ENCODE peak calls at places on chromosomes 11 and 22, in five cellular contexts. N is A549, V is GM23338, R is PC-3, Y is fibroblast of mammary gland. T is an unnamed sample.

GRCh38 chr11:95089620-95090542 is at the start of gene ENDOD1:
- DNase-seq in N (peak; percentile 75), Y (peak; percentile 73), R (peak; percentile 90), V (peak; percentile 90), T (peak; percentile 89)

GRCh38 chr22:35482311-35482710 is 58.3 kb upstream of the RASD2 start:
- DNase-seq in N (no peak), V (no peak), Y (no peak), R (no peak), T (no peak)

GRCh38 chr11:118661425-118662301 is 17.8 kb downstream of the TREH start:
- DNase-seq in N (no peak), V (no peak), Y (no peak), R (no peak), T (no peak)

GRCh38 chr11:122162095-122162494 is 46.1 kb upstream of the BLID start:
- DNase-seq in V (no peak), Y (peak; percentile 93), R (no peak), N (no peak), T (no peak)

GRCh38 chr22:44994399-44995281 is 15.2 kb downstream of the PHF21B start:
- DNase-seq in Y (no peak), R (no peak), V (no peak), N (no peak), T (no peak)

GRCh38 chr11:17350455-17351170 is 987 bp upstream of the NCR3LG1 start:
- DNase-seq in Y (peak; percentile 28), N (no peak), V (no peak), R (no peak), T (no peak)

GRCh38 chr11:116837231-116838091 is at the start of gene APOA1:
- DNase-seq in N (no peak), Y (no peak), V (peak; percentile 25), R (no peak), T (no peak)

GRCh38 chr22:50051930-50052329 is 6.2 kb downstream of the TTLL8 start:
- DNase-seq in V (no peak), N (no peak), R (no peak), Y (no peak), T (no peak)

GRCh38 chr11:18347471-18348125 is 25.2 kb downstream of the GTF2H1 start:
- DNase-seq in N (no peak), V (no peak), Y (peak; percentile 81), R (peak; percentile 47), T (no peak)

GRCh38 chr11:66343176-66343575 is 1.7 kb downstream of the BRMS1 start:
- DNase-seq in V (no peak), Y (no peak), R (no peak), N (no peak), T (no peak)

GRCh38 chr22:47599753-47600152 is 837.3 kb downstream of the TBC1D22A start:
- DNase-seq in V (no peak), Y (no peak), N (no peak), R (no peak), T (no peak)

GRCh38 chr11:84901986-84902385 is 725.2 kb downstream of the DLG2 start:
- DNase-seq in R (no peak), N (no peak), V (no peak), Y (peak; percentile 91), T (no peak)

GRCh38 chr22:43796567-43796966 is 15.5 kb downstream of the EFCAB6 start:
- DNase-seq in R (peak; percentile 41), Y (peak; percentile 58), V (peak; percentile 69), N (peak; percentile 36), T (no peak)

GRCh38 chr11:13189561-13190435 is 87.8 kb upstream of the BMAL1 start:
- DNase-seq in N (no peak), Y (peak; percentile 57), V (no peak), R (no peak), T (no peak)

GRCh38 chr11:13184295-13184794 is 93.2 kb upstream of the BMAL1 start:
- DNase-seq in N (no peak), R (no peak), V (no peak), Y (no peak), T (no peak)

GRCh38 chr11:13188179-13188578 is 89.4 kb upstream of the BMAL1 start:
- DNase-seq in R (no peak), V (no peak), N (no peak), Y (no peak), T (no peak)

GRCh38 chr11:13183094-13183825 is 94.3 kb upstream of the BMAL1 start:
- DNase-seq in N (peak; percentile 53), Y (peak; percentile 59), R (peak; percentile 66), V (peak; percentile 43), T (peak; percentile 28)

DNA sequence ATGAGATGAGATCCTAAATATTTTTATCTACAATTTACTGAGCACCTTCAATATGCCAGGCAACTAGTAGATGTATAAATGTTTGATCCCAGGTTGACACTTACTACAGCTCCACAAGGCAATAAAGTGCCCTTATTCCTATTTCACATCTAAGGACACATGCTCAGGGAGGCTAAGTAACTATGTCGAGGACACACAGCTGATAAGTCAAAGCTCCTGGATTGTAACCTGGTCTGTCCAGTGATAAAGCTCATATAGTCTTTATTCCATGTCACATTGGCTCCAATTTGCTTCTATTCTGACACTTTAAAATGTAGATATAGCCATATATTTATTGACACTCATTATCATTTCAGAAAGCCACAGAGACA is 93.8 kb upstream of the BMAL1 start:
- DNase-seq in N (no peak), V (no peak), Y (no peak), R (no peak), T (no peak)
- TF ChIP-seq CTCF in N (no peak), V (no peak), Y (no peak), R (no peak), T (no peak)

GRCh38 chr22:30432520-30432919 is 7.0 kb downstream of the MTFP1 start:
- DNase-seq in V (no peak), N (no peak), Y (no peak), R (no peak), T (no peak)

GRCh38 chr22:30432096-30432495 is 6.5 kb downstream of the MTFP1 start:
- DNase-seq in R (no peak), Y (no peak), V (no peak), N (no peak), T (no peak)

GRCh38 chr22:30429887-30430286 is 4.3 kb downstream of the MTFP1 start:
- DNase-seq in R (no peak), Y (no peak), V (peak; percentile 53), N (no peak), T (no peak)

GRCh38 chr22:30433227-30433626 is 7.7 kb downstream of the MTFP1 start:
- DNase-seq in Y (no peak), R (no peak), N (no peak), V (no peak), T (no peak)

DNA sequence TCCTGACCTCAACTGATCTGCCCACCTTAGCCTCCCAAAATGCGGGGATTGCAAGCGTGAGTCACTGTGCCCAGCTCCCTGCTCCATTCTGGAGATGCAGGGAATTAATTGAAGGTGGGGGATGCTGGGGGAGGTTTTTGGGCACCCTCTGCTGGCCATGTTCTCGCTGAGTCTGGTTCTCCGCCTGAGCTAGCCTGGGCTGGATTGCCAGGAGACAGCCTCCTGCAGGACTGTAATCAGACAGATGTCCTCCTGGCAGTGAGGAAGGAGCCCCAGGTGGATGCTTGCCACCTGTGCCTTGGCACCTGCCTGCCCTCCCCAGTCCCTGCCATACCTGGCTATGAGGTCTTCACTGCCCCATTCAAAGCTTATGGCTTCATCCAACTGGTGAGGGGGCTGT is 5.4 kb downstream of the MTFP1 start:
- DNase-seq in N (peak; percentile 27), Y (no peak), V (peak; percentile 41), R (no peak), T (no peak)
- TF ChIP-seq CTCF in N (no peak), Y (no peak), V (peak; percentile 21), R (no peak), T (no peak)

GRCh38 chr11:26551186-26551801 is 20.8 kb downstream of the MUC15 start:
- DNase-seq in R (peak; percentile 12), Y (peak; percentile 63), V (no peak), N (no peak), T (no peak)
- TF ChIP-seq CTCF in R (peak; percentile 59), Y (peak; percentile 63), V (peak; percentile 61), N (peak; percentile 39), T (no peak)

DNA sequence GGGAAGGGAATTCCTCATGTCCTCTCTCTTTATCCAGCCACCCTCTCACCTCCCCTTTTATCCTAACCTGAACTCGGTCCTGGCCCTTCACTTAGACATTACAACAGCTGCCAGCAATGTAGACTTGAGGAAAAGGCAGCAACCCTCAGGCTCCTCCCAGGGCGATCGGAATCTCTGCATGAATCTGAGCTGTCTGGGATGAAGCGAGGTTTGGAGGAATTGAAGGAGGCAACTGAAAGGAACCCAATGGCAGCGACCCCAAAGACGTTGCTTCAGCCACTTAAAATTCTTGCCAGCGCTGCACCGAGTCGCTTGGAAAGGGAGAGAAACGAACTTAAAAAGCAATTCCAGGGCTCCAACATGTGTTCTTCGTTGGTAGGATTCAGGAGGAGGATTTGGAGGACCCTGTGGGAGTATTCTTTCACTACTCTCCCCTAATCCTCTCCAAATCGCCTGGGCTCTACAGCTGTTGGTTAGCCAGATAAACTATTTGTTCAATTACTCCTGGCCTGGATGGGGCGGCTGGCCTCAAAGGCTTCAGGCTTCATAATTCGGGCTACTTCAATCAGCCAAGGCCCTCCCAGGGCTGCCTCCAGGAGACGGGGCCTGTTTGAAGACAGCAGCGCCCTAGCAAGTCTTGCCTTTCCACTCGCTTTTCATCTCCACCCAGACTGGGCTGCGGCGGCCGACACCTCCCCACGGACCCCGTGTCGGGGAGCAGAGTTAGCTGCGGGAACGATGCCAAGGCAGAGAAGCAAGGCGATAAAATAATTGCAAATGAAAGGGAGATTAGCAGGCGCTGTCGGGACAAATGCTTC is 72.4 kb upstream of the TMEM45B start:
- DNase-seq in Y (no peak), N (no peak), V (no peak), R (no peak), T (no peak)
- TF ChIP-seq CTCF in Y (no peak), N (no peak), V (no peak), R (no peak), T (no peak)

GRCh38 chr11:11230802-11231562 is 122.1 kb downstream of the CSNK2A3 start:
- DNase-seq in V (peak; percentile 82), N (peak; percentile 18), R (peak; percentile 40), Y (no peak), T (peak; percentile 40)
- TF ChIP-seq CTCF in V (peak; percentile 85), N (no peak), R (peak; percentile 60), Y (peak; percentile 43), T (peak; percentile 23)

DNA sequence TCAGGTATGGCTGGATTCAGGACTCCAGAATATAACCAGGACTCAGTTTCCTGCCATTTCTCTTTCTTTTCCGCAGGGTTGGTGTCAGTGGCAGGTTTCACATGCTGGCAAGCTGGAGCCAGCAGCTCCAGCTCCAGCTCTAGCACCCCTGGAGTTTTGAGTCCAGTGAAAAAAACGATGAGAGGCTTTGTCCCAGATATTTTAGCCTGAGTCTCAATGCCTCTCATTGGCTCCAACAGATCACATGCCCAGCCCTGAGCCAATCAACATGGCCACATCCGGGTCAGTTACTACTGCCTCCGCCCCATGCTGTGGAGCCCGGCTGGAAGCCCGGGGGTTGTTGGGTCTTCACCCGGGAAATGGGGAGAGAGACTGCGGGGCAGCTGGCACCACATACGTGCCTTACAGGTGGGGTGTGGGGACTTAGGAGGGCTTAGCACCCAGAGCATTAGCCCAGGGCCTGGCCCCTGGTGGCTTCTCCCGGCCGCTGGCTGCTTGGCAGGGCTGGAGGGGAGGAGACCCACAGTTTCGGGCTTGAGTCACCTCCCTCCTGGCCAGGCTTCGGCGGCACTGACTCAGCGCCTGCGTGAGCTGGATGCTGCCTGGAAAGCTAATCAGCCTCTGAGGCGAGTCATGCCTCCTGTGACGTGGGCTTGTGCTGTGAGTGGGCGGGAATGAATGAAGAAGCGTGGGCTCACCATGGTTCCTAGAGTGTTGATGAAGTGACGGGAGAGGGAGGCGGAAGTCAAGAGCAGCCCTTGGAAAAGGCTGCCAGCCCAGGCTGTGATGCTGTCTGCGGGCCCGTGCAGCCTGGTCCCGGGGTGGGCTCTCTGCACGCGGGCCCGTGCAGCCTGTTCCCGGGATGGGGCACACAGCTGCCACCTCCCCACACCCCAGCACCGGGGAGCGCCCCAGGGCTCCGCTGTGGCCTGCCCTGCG is 15.3 kb upstream of the MRTFA start:
- DNase-seq in N (peak; percentile 95), V (peak; percentile 64), R (peak; percentile 96), Y (peak; percentile 100), T (peak; percentile 84)
- TF ChIP-seq CTCF in N (no peak), V (no peak), R (no peak), Y (no peak), T (no peak)